ENCODE peak calls at places on chromosomes 1 and 21, in five cellular contexts. R is putamen; K is stimulated activated naive CD8-positive, alpha-beta T cell treated with anti-CD3 and anti-CD28 coated beads, Interleukin-15, amount 100 ng/mL, for 72 hours; V is DMS153; T is DMS53. A is an unnamed sample.

GRCh38 chr1:195894411-195894810 is 713.8 kb downstream of the KCNT2 start:
- DNase-seq in K (no peak), V (no peak), T (no peak), R (no peak), A (no peak)

GRCh38 chr1:42142894-42143675 is 10.1 kb upstream of the GUCA2B start:
- DNase-seq in K (no peak), V (peak; percentile 93), R (no peak), T (peak; percentile 93), A (no peak)

GRCh38 chr1:169809370-169810095 is 14.8 kb upstream of the METTL18 start:
- DNase-seq in T (peak; percentile 63), R (peak; percentile 12), V (no peak), K (no peak), A (peak; percentile 28)

GRCh38 chr1:52022133-52022532 is 11.5 kb downstream of the KTI12 start:
- DNase-seq in V (no peak), T (no peak), K (no peak), R (no peak), A (no peak)

GRCh38 chr1:84377480-84378095 is 20.7 kb upstream of the DNASE2B start:
- DNase-seq in R (no peak), V (no peak), K (no peak), T (no peak), A (no peak)

GRCh38 chr21:30044447-30045064 is 104.8 kb upstream of the GRIK1 start:
- DNase-seq in R (peak; percentile 1), V (no peak), T (peak; percentile 52), K (no peak), A (no peak)

GRCh38 chr1:83090195-83090594 is 908.7 kb downstream of the TTLL7 start:
- DNase-seq in T (no peak), K (no peak), V (no peak), R (no peak), A (no peak)

GRCh38 chr1:47431534-47431933 is 6.3 kb upstream of the FOXD2 start:
- DNase-seq in T (no peak), R (no peak), K (no peak), V (no peak), A (no peak)

GRCh38 chr1:41526956-41527561 is 42.6 kb upstream of the EDN2 start:
- DNase-seq in T (no peak), R (no peak), K (no peak), V (no peak), A (no peak)

GRCh38 chr1:159204071-159204790 is 444 bp upstream of the ACKR1 start:
- DNase-seq in R (no peak), T (no peak), K (no peak), V (no peak), A (no peak)

GRCh38 chr1:208461680-208462079 is 217.5 kb upstream of the PLXNA2 start:
- DNase-seq in K (no peak), T (peak; percentile 61), V (no peak), R (no peak), A (no peak)

GRCh38 chr1:201500670-201501120 is 6.2 kb downstream of the CSRP1 start:
- DNase-seq in T (no peak), V (no peak), K (no peak), R (peak; percentile 66), A (no peak)

GRCh38 chr1:3134378-3135072 is 65.5 kb downstream of the PRDM16 start:
- DNase-seq in K (no peak), R (no peak), V (no peak), T (no peak), A (no peak)

GRCh38 chr1:53567458-53568250 is 108.5 kb downstream of the DMRTB1 start:
- DNase-seq in R (no peak), V (no peak), T (no peak), K (no peak), A (no peak)

GRCh38 chr1:61184035-61184713 is 101.8 kb downstream of the NFIA start:
- DNase-seq in V (peak; percentile 79), T (peak; percentile 99), K (no peak), R (peak; percentile 95), A (no peak)

GRCh38 chr1:202688401-202688800 is 21.9 kb downstream of the SYT2 start:
- DNase-seq in K (no peak), R (peak; percentile 74), T (no peak), V (no peak), A (no peak)

GRCh38 chr1:11168731-11169130 is 20.4 kb upstream of the ANGPTL7 start:
- DNase-seq in R (no peak), T (no peak), V (no peak), K (no peak), A (no peak)

GRCh38 chr1:30088594-30089556 is 634.5 kb downstream of the MATN1 start:
- DNase-seq in R (no peak), K (no peak), T (peak; percentile 50), V (peak; percentile 98), A (no peak)

GRCh38 chr21:41888749-41889376 is 9.7 kb upstream of the PRDM15 start:
- DNase-seq in T (no peak), R (no peak), K (no peak), V (no peak), A (no peak)